ENCODE peak calls at places on chromosomes 13 and 19, in four cellular contexts. One of them, this sample, is unnamed.

GRCh38 chr19:3612901-3613741 is 6.4 kb upstream of the TBXA2R start:
- DNase-seq in nucleus accumbens: no peak
- DNase-seq in posterior vena cava: peak; percentile 82
- DNase-seq in activated T-cell treated with anti-CD3 and anti-CD28 coated beads for 1 hour: no peak
- DNase-seq in this sample: no peak

GRCh38 chr19:44702551-44703176 is 3.7 kb downstream of the CEACAM16 start:
- DNase-seq in nucleus accumbens: no peak
- DNase-seq in posterior vena cava: no peak
- DNase-seq in activated T-cell treated with anti-CD3 and anti-CD28 coated beads for 1 hour: no peak
- DNase-seq in this sample: no peak

GRCh38 chr13:65560936-65561335 is 1669.2 kb downstream of the PCDH9 start:
- DNase-seq in nucleus accumbens: no peak
- DNase-seq in posterior vena cava: no peak
- DNase-seq in activated T-cell treated with anti-CD3 and anti-CD28 coated beads for 1 hour: no peak
- DNase-seq in this sample: no peak

GRCh38 chr13:47933688-47934011 is 67.4 kb downstream of the SUCLA2 start:
- DNase-seq in nucleus accumbens: no peak
- DNase-seq in posterior vena cava: no peak
- DNase-seq in activated T-cell treated with anti-CD3 and anti-CD28 coated beads for 1 hour: no peak
- DNase-seq in this sample: no peak

GRCh38 chr13:114144606-114145244 is 12.3 kb upstream of the RASA3 start:
- DNase-seq in nucleus accumbens: no peak
- DNase-seq in posterior vena cava: peak; percentile 73
- DNase-seq in activated T-cell treated with anti-CD3 and anti-CD28 coated beads for 1 hour: no peak
- DNase-seq in this sample: no peak

GRCh38 chr19:2315818-2316353 is 7.9 kb upstream of the LINGO3 start:
- DNase-seq in nucleus accumbens: peak; percentile 62
- DNase-seq in posterior vena cava: peak; percentile 93
- DNase-seq in activated T-cell treated with anti-CD3 and anti-CD28 coated beads for 1 hour: no peak
- DNase-seq in this sample: peak; percentile 82

GRCh38 chr19:5961969-5962945 is 15.7 kb downstream of the RANBP3 start:
- DNase-seq in nucleus accumbens: no peak
- DNase-seq in posterior vena cava: no peak
- DNase-seq in activated T-cell treated with anti-CD3 and anti-CD28 coated beads for 1 hour: peak; percentile 60
- DNase-seq in this sample: peak; percentile 52

GRCh38 chr19:374183-374885 is 29.7 kb upstream of the MIER2 start:
- DNase-seq in nucleus accumbens: no peak
- DNase-seq in posterior vena cava: peak; percentile 42
- DNase-seq in activated T-cell treated with anti-CD3 and anti-CD28 coated beads for 1 hour: no peak
- DNase-seq in this sample: peak; percentile 8

GRCh38 chr19:55376381-55376933 is at the start of gene TMEM190:
- DNase-seq in nucleus accumbens: no peak
- DNase-seq in posterior vena cava: no peak
- DNase-seq in activated T-cell treated with anti-CD3 and anti-CD28 coated beads for 1 hour: no peak
- DNase-seq in this sample: no peak

GRCh38 chr19:3783660-3784584 is 2.3 kb downstream of the MATK start:
- DNase-seq in nucleus accumbens: no peak
- DNase-seq in posterior vena cava: no peak
- DNase-seq in activated T-cell treated with anti-CD3 and anti-CD28 coated beads for 1 hour: peak; percentile 20
- DNase-seq in this sample: no peak

GRCh38 chr19:43353606-43354304 is at the start of gene CD177:
- DNase-seq in nucleus accumbens: no peak
- DNase-seq in posterior vena cava: no peak
- DNase-seq in activated T-cell treated with anti-CD3 and anti-CD28 coated beads for 1 hour: no peak
- DNase-seq in this sample: no peak

GRCh38 chr13:59458908-59459579 is 704.7 kb downstream of the DIAPH3 start:
- DNase-seq in nucleus accumbens: no peak
- DNase-seq in posterior vena cava: no peak
- DNase-seq in activated T-cell treated with anti-CD3 and anti-CD28 coated beads for 1 hour: no peak
- DNase-seq in this sample: no peak

GRCh38 chr13:46367622-46368327 is 19.3 kb downstream of the RUBCNL start:
- DNase-seq in nucleus accumbens: no peak
- DNase-seq in posterior vena cava: no peak
- DNase-seq in activated T-cell treated with anti-CD3 and anti-CD28 coated beads for 1 hour: no peak
- DNase-seq in this sample: no peak

GRCh38 chr13:80054806-80055205 is 286.1 kb downstream of the SPRY2 start:
- DNase-seq in nucleus accumbens: no peak
- DNase-seq in posterior vena cava: no peak
- DNase-seq in activated T-cell treated with anti-CD3 and anti-CD28 coated beads for 1 hour: no peak
- DNase-seq in this sample: no peak

GRCh38 chr19:29676586-29676985 is 11.3 kb downstream of the PLEKHF1 start:
- DNase-seq in nucleus accumbens: no peak
- DNase-seq in posterior vena cava: no peak
- DNase-seq in activated T-cell treated with anti-CD3 and anti-CD28 coated beads for 1 hour: no peak
- DNase-seq in this sample: no peak

GRCh38 chr13:82702513-82702912 is 1179.8 kb downstream of the SLITRK1 start:
- DNase-seq in nucleus accumbens: no peak
- DNase-seq in posterior vena cava: no peak
- DNase-seq in activated T-cell treated with anti-CD3 and anti-CD28 coated beads for 1 hour: no peak
- DNase-seq in this sample: no peak

GRCh38 chr19:7534531-7534980 is 961 bp upstream of the PNPLA6 start:
- DNase-seq in nucleus accumbens: peak; percentile 83
- DNase-seq in posterior vena cava: peak; percentile 90
- DNase-seq in activated T-cell treated with anti-CD3 and anti-CD28 coated beads for 1 hour: peak; percentile 30
- DNase-seq in this sample: peak; percentile 89

This sample was measured in head of caudate nucleus.